ENCODE peak calls at places on chromosomes 16 and 17, in four cellular contexts. O, K, A and R are unnamed samples.

GRCh38 chr17:40727447-40728231 is 24.1 kb upstream of the KRT24 start:
- DNase-seq in O (no peak), K (no peak), A (no peak), R (no peak)

GRCh38 chr17:39926135-39926587 is 1.2 kb downstream of the ORMDL3 start:
- DNase-seq in O (no peak), K (no peak), A (no peak), R (no peak)

GRCh38 chr17:74646231-74646630 is 22.7 kb upstream of the CD300E start:
- DNase-seq in O (no peak), K (peak; percentile 22), A (peak; percentile 74), R (no peak)

GRCh38 chr16:59684911-59685310 is 950.8 kb upstream of the GOT2 start:
- DNase-seq in O (no peak), K (no peak), A (no peak), R (no peak)

GRCh38 chr17:9120471-9120870 is 99.2 kb downstream of the NTN1 start:
- DNase-seq in O (no peak), K (no peak), A (no peak), R (no peak)

GRCh38 chr16:20868890-20869289 is 31.3 kb downstream of the DCUN1D3 start:
- DNase-seq in O (peak; percentile 33), K (no peak), A (no peak), R (no peak)

GRCh38 chr16:27943766-27944165 is 119.7 kb downstream of the GSG1L start:
- DNase-seq in O (no peak), K (no peak), A (no peak), R (no peak)

GRCh38 chr16:85523602-85524364 is 89.3 kb upstream of the GSE1 start:
- DNase-seq in O (peak; percentile 70), K (no peak), A (no peak), R (peak; percentile 55)

GRCh38 chr17:51734462-51734861 is 424.1 kb downstream of the CA10 start:
- DNase-seq in O (no peak), K (peak; percentile 8), A (no peak), R (no peak)

GRCh38 chr17:67256075-67256732 is 11.2 kb upstream of the HELZ start:
- DNase-seq in O (no peak), K (no peak), A (no peak), R (no peak)

GRCh38 chr17:49494937-49495841 is at the start of gene NGFR:
- DNase-seq in O (no peak), K (peak; percentile 55), A (peak; percentile 77), R (peak; percentile 77)

GRCh38 chr17:80381416-80381923 is 33.5 kb upstream of the ENDOV start:
- DNase-seq in O (no peak), K (no peak), A (no peak), R (no peak)

GRCh38 chr17:41588126-41588810 is 1.6 kb upstream of the KRT14 start:
- DNase-seq in O (no peak), K (no peak), A (no peak), R (no peak)

GRCh38 chr17:77810536-77810935 is 148.0 kb upstream of the TNRC6C start:
- DNase-seq in O (no peak), K (no peak), A (no peak), R (peak; percentile 57)

GRCh38 chr16:12874135-12874534 is 27.3 kb upstream of the SHISA9 start:
- DNase-seq in O (no peak), K (no peak), A (peak; percentile 57), R (no peak)

GRCh38 chr17:68461122-68461539 is 3.8 kb upstream of the WIPI1 start:
- DNase-seq in O (no peak), K (peak; percentile 29), A (no peak), R (no peak)

GRCh38 chr17:42023524-42024349 is 3.8 kb downstream of the NKIRAS2 start:
- DNase-seq in O (no peak), K (no peak), A (no peak), R (no peak)

GRCh38 chr17:29784661-29785060 is 145.4 kb downstream of the SSH2 start:
- DNase-seq in O (no peak), K (no peak), A (peak; percentile 16), R (no peak)